ENCODE peak calls at places on chromosome 4, in ten cellular contexts. I is GM12865, Y is uterus, G is kidney, D is A549, A is cardiac muscle cell, U is mucosa of descending colon, Q is PC-3, S is AG09309, E is cardiac fibroblast. Z is an unnamed sample.
A peak's percentile ranks its signal among the peaks of the same experiment; 100 is the strongest.

GRCh38 chr4:64774626-64775025 is 365.4 kb upstream of the TECRL start:
- DNase-seq in D (no peak), E (no peak), Q (peak; percentile 74), Y (no peak), A (no peak), S (no peak), I (no peak), G (no peak), U (no peak), Z (no peak)

GRCh38 chr4:149690726-149691125 is 124.9 kb downstream of the IQCM start:
- DNase-seq in A (no peak), E (no peak), Y (no peak), G (no peak), U (no peak), D (no peak), I (no peak), S (no peak), Q (no peak), Z (no peak)

GRCh38 chr4:153541426-153542096 is 75.4 kb downstream of the TMEM131L start:
- DNase-seq in A (peak; percentile 70), Q (peak; percentile 16), I (peak; percentile 62), E (peak; percentile 46), U (no peak), Y (no peak), G (no peak), S (peak; percentile 91), D (no peak), Z (peak; percentile 82)

GRCh38 chr4:1462009-1462767 is 55.9 kb upstream of the NKX1-1 start:
- DNase-seq in I (no peak), S (no peak), U (no peak), Q (no peak), E (no peak), D (no peak), G (peak; percentile 57), Y (no peak), A (no peak), Z (no peak)

GRCh38 chr4:7988437-7988836 is 48.8 kb upstream of the AFAP1 start:
- DNase-seq in I (no peak), E (peak; percentile 69), D (no peak), Y (no peak), G (no peak), S (peak; percentile 64), Q (peak; percentile 74), A (peak; percentile 59), U (no peak), Z (peak; percentile 78)

GRCh38 chr4:53620956-53621355 is 29.7 kb upstream of the LNX1 start:
- DNase-seq in U (no peak), A (no peak), Y (no peak), E (no peak), Q (peak; percentile 45), S (no peak), I (no peak), D (no peak), G (no peak), Z (no peak)

GRCh38 chr4:2623442-2623841 is 87.0 kb downstream of the FAM193A start:
- DNase-seq in U (no peak), D (no peak), Y (no peak), S (no peak), E (no peak), G (no peak), A (no peak), Q (no peak), I (no peak), Z (no peak)

GRCh38 chr4:183600189-183600685 is 58.7 kb downstream of the RWDD4 start:
- DNase-seq in S (no peak), E (peak; percentile 22), A (peak; percentile 18), Y (no peak), I (peak; percentile 9), D (no peak), G (no peak), Q (peak; percentile 16), U (no peak), Z (no peak)

GRCh38 chr4:165328708-165329107 is 1.2 kb downstream of the MSMO1 start:
- DNase-seq in I (no peak), U (no peak), S (no peak), Q (no peak), A (no peak), E (no peak), Y (no peak), G (no peak), D (no peak), Z (no peak)

GRCh38 chr4:81504685-81505598 is 33.2 kb upstream of the RASGEF1B start:
- DNase-seq in G (peak; percentile 87), U (peak; percentile 70), D (no peak), A (peak; percentile 36), Q (no peak), S (no peak), Y (peak; percentile 27), E (peak; percentile 21), I (peak; percentile 48), Z (no peak)

GRCh38 chr4:2284934-2285664 is 23.2 kb upstream of the MXD4 start:
- DNase-seq in Q (peak; percentile 52), I (no peak), D (no peak), Y (no peak), A (peak; percentile 52), S (peak; percentile 16), U (peak; percentile 24), G (peak; percentile 37), E (peak; percentile 50), Z (no peak)

GRCh38 chr4:3747582-3747906 is 18.6 kb upstream of the ADRA2C start:
- DNase-seq in A (peak; percentile 4), D (no peak), G (no peak), I (no peak), S (no peak), U (no peak), Y (no peak), Q (no peak), E (no peak), Z (no peak)

GRCh38 chr4:118034061-118034785 is at the start of gene NDST3:
- DNase-seq in Y (no peak), D (peak; percentile 44), E (peak; percentile 45), I (peak; percentile 40), A (peak; percentile 55), S (no peak), U (peak; percentile 51), Q (peak; percentile 66), G (peak; percentile 64), Z (no peak)
- TF ChIP-seq CTCF in Y (no peak), D (peak; percentile 50), E (peak; percentile 25), I (peak; percentile 23), A (peak; percentile 23), S (peak; percentile 19), U (no peak), Q (peak; percentile 67), G (peak; percentile 42), Z (peak; percentile 40)

GRCh38 chr4:110959041-110959643 is 336.3 kb upstream of the PITX2 start:
- DNase-seq in D (no peak), Y (no peak), E (peak; percentile 27), S (no peak), Q (no peak), I (no peak), G (no peak), A (peak; percentile 36), U (no peak), Z (no peak)
- TF ChIP-seq CTCF in D (peak; percentile 34), Y (no peak), E (peak; percentile 16), S (peak; percentile 23), Q (peak; percentile 59), I (peak; percentile 7), G (no peak), A (peak; percentile 39), U (no peak), Z (peak; percentile 14)

GRCh38 chr4:6271701-6272465 is 2.2 kb downstream of the WFS1 start:
- DNase-seq in G (peak; percentile 87), Q (peak; percentile 8), D (no peak), E (no peak), S (no peak), U (peak; percentile 51), Y (no peak), A (no peak), I (no peak), Z (no peak)

GRCh38 chr4:6273661-6273990 is 4.0 kb downstream of the WFS1 start:
- DNase-seq in G (no peak), Q (peak; percentile 59), E (no peak), S (no peak), U (no peak), D (no peak), I (no peak), A (no peak), Y (no peak), Z (no peak)

GRCh38 chr4:6271206-6271605 is 1.6 kb downstream of the WFS1 start:
- DNase-seq in Y (no peak), A (no peak), G (no peak), I (no peak), U (no peak), S (no peak), D (no peak), E (no peak), Q (no peak), Z (no peak)

GRCh38 chr4:6275351-6275750 is 5.7 kb downstream of the WFS1 start:
- DNase-seq in Y (no peak), Q (no peak), S (no peak), D (no peak), E (no peak), A (no peak), G (no peak), I (no peak), U (no peak), Z (no peak)

GRCh38 chr4:6272863-6273660 is 3.4 kb downstream of the WFS1 start:
- DNase-seq in G (peak; percentile 63), A (peak; percentile 72), Q (peak; percentile 80), U (peak; percentile 49), I (no peak), Y (no peak), D (peak; percentile 45), E (peak; percentile 66), S (peak; percentile 20), Z (peak; percentile 33)
- TF ChIP-seq CTCF in G (no peak), A (no peak), Q (no peak), U (no peak), I (no peak), Y (no peak), D (no peak), E (no peak), S (no peak), Z (no peak)

DNA sequence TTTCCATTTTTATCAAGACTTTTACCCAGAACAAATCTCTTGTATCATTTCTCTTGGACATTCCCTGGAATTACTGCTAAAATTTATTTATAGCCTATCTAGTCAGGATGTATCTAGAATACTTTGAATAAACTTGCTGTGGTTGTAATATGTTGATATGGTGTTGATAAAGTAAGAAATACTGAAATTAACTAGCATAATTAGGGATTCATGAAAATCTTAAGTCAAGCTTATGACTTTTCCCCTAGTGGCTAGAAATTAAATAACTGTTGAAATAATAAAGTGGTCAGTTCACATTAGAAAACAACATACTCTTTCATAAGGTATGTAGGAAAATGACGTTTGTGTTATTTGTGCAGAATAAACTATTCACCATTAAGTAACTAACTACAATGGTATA is 73.1 kb upstream of the ANKRD50 start:
- DNase-seq in E (no peak), Y (no peak), I (no peak), S (no peak), G (no peak), U (no peak), A (no peak), D (no peak), Q (no peak), Z (no peak)
- TF ChIP-seq CTCF in E (no peak), Y (no peak), I (no peak), S (no peak), G (no peak), U (no peak), A (no peak), D (no peak), Q (no peak), Z (no peak)

GRCh38 chr4:148573284-148573683 is 131.1 kb upstream of the NR3C2 start:
- DNase-seq in G (no peak), S (no peak), U (no peak), I (no peak), D (no peak), A (no peak), E (no peak), Q (no peak), Y (no peak), Z (no peak)
- TF ChIP-seq CTCF in G (no peak), S (no peak), U (no peak), I (no peak), D (no peak), A (no peak), E (no peak), Q (no peak), Y (no peak), Z (no peak)

Z was measured in AG04449.